ENCODE peak calls at places on chromosomes 3 and 15, in five cellular contexts. O is fibroblast of pulmonary artery, N is cardiac fibroblast, U is IMR-90, Q is MM.1S. V is an unnamed sample.

GRCh38 chr3:171427771-171428320 is 32.4 kb downstream of the TNIK start:
- DNase-seq in O (no peak), U (no peak), N (no peak), Q (no peak), V (no peak)

GRCh38 chr3:49238274-49239127 is 38.5 kb downstream of the C3orf62 start:
- DNase-seq in Q (no peak), U (peak; percentile 69), N (peak; percentile 40), O (peak; percentile 87), V (peak; percentile 76)

GRCh38 chr3:4432233-4432632 is 34.8 kb downstream of the SUMF1 start:
- DNase-seq in N (no peak), O (no peak), U (no peak), Q (no peak), V (no peak)

GRCh38 chr3:152834354-152835310 is at the start of gene P2RY1:
- DNase-seq in U (peak; percentile 17), O (peak; percentile 67), N (peak; percentile 62), Q (peak; percentile 92), V (peak; percentile 32)

GRCh38 chr3:135966349-135966695 is 794 bp downstream of the PPP2R3A start:
- DNase-seq in Q (no peak), U (no peak), O (peak; percentile 40), N (peak; percentile 25), V (peak; percentile 31)

GRCh38 chr3:99895706-99896441 is 78.2 kb downstream of the CMSS1 start:
- DNase-seq in N (peak; percentile 92), O (peak; percentile 81), Q (no peak), U (peak; percentile 95), V (peak; percentile 94)

GRCh38 chr3:162134571-162134970 is 638.0 kb downstream of the OTOL1 start:
- DNase-seq in N (peak; percentile 27), O (no peak), Q (peak; percentile 58), U (no peak), V (no peak)

GRCh38 chr3:66344846-66345578 is 124.2 kb downstream of the SLC25A26 start:
- DNase-seq in Q (no peak), U (no peak), N (no peak), O (no peak), V (no peak)

GRCh38 chr3:147393261-147393964 is 12.9 kb downstream of the ZIC4 start:
- DNase-seq in O (no peak), U (no peak), Q (no peak), N (no peak), V (no peak)
- H3K4me3 ChIP-seq in O (peak overlapping the region; percentile 7), U (peak overlapping the region; percentile 15), Q (no peak overlapping the region), N (peak overlapping the region; percentile 15), V (peak overlapping the region; percentile 13)

GRCh38 chr15:72182244-72182643 is 15.3 kb downstream of the GRAMD2A start:
- DNase-seq in O (no peak), U (no peak), N (no peak), Q (no peak), V (no peak)

GRCh38 chr15:72183781-72184164 is 13.8 kb downstream of the GRAMD2A start:
- DNase-seq in N (no peak), O (no peak), Q (no peak), U (no peak), V (no peak)

GRCh38 chr15:72182673-72183072 is 14.9 kb downstream of the GRAMD2A start:
- DNase-seq in N (no peak), O (no peak), U (no peak), Q (no peak), V (no peak)

GRCh38 chr15:72180771-72181324 is 16.7 kb downstream of the GRAMD2A start:
- DNase-seq in U (no peak), N (no peak), O (no peak), Q (no peak), V (no peak)

GRCh38 chr15:72184165-72184811 is 13.3 kb downstream of the GRAMD2A start:
- DNase-seq in U (no peak), N (no peak), O (no peak), Q (no peak), V (no peak)
- H3K4me3 ChIP-seq in U (peak overlapping the region; percentile 14), N (peak overlapping the region; percentile 9), O (peak overlapping the region; percentile 12), Q (no peak overlapping the region), V (no peak overlapping the region)

GRCh38 chr3:46489406-46489805 is 8.4 kb upstream of the RTP3 start:
- DNase-seq in Q (no peak), N (no peak), O (no peak), U (no peak), V (no peak)

GRCh38 chr3:46491089-46492070 is 6.4 kb upstream of the RTP3 start:
- DNase-seq in Q (no peak), N (peak; percentile 32), U (no peak), O (no peak), V (no peak)

GRCh38 chr3:46489875-46490274 is 7.9 kb upstream of the RTP3 start:
- DNase-seq in N (peak; percentile 79), U (peak; percentile 96), O (peak; percentile 30), Q (no peak), V (peak; percentile 19)

GRCh38 chr3:46490338-46491084 is 7.3 kb upstream of the RTP3 start:
- DNase-seq in O (no peak), Q (no peak), N (peak; percentile 82), U (peak; percentile 58), V (peak; percentile 54)

GRCh38 chr3:46488735-46489361 is 8.9 kb upstream of the RTP3 start:
- DNase-seq in N (peak; percentile 93), U (peak; percentile 87), Q (peak; percentile 98), O (peak; percentile 87), V (peak; percentile 79)
- H3K4me3 ChIP-seq in N (no peak overlapping the region), U (no peak overlapping the region), Q (no peak overlapping the region), O (no peak overlapping the region), V (no peak overlapping the region)

GRCh38 chr15:68627476-68627875 is 48.7 kb downstream of the CORO2B start:
- DNase-seq in U (peak; percentile 60), O (no peak), N (no peak), Q (no peak), V (no peak)

GRCh38 chr15:68626283-68626682 is 47.5 kb downstream of the CORO2B start:
- DNase-seq in O (no peak), U (no peak), N (no peak), Q (no peak), V (no peak)

GRCh38 chr15:68629519-68630204 is 50.9 kb downstream of the CORO2B start:
- DNase-seq in N (no peak), Q (no peak), O (no peak), U (no peak), V (no peak)

GRCh38 chr15:68623301-68623892 is 44.6 kb downstream of the CORO2B start:
- DNase-seq in O (no peak), Q (no peak), N (no peak), U (peak; percentile 67), V (peak; percentile 72)

GRCh38 chr15:68626739-68627138 is 47.9 kb downstream of the CORO2B start:
- DNase-seq in N (peak; percentile 50), O (no peak), U (peak; percentile 58), Q (no peak), V (peak; percentile 69)
- H3K4me3 ChIP-seq in N (no peak overlapping the region), O (no peak overlapping the region), U (no peak overlapping the region), Q (no peak overlapping the region), V (no peak overlapping the region)

DNA sequence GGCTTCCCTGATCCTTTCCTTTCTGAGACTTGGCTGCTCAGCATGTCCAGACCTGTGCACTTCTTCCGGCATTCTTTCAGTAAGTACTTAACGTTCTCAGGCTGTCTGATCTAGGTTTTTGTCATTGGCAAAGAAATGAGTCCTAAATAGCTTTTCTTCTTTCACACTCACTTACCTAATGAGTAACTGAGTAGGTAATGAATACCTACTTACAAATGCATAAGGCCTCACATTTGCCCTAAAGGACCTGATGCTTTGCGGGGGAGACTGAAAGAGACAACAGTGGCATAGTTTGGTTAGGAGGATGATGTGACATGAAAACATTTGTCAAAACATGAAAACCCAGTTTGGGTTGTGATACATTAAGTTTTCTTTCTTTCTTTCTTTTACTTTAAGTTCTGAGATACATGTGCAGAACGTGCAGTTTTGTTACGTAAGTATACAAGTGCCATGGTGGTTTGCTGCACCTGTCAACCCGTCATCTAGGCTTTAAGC is 516.7 kb upstream of the CFAP20DC start:
- DNase-seq in Q (no peak), N (no peak), O (no peak), U (no peak), V (no peak)
- H3K4me3 ChIP-seq in Q (no peak overlapping the region), N (no peak overlapping the region), O (no peak overlapping the region), U (no peak overlapping the region), V (no peak overlapping the region)

DNA sequence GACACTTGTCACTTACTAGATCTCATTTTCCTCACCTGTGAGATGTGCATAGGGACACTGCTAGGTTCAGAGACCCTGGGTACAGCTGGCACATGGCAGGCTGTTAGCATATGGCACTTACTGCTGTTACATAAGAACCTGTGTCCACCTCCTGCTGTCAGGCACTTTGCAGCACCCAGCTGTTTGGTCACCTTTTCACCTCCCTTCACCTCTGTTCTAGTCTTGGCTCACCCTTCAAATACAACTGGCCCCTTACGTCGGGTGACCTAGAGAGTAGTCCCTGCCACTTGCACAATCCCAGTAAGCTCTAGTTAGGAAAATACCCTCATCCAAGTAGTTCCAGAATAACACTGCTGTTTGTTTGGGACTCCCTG is 78.3 kb downstream of the ABHD5 start:
- DNase-seq in U (no peak), Q (no peak), O (no peak), N (no peak), V (no peak)
- H3K4me3 ChIP-seq in U (no peak overlapping the region), Q (peak overlapping the region; percentile 14), O (peak overlapping the region; percentile 29), N (no peak overlapping the region), V (no peak overlapping the region)

GRCh38 chr15:39908186-39908585 is 11.9 kb downstream of the GPR176 start:
- DNase-seq in O (peak; percentile 89), U (peak; percentile 96), N (peak; percentile 91), Q (no peak), V (peak; percentile 97)

GRCh38 chr15:39904115-39904514 is 16.0 kb downstream of the GPR176 start:
- DNase-seq in N (no peak), Q (no peak), O (no peak), U (no peak), V (no peak)

GRCh38 chr15:39907216-39907615 is 12.8 kb downstream of the GPR176 start:
- DNase-seq in U (no peak), N (no peak), Q (no peak), O (no peak), V (no peak)
- H3K4me3 ChIP-seq in U (no peak overlapping the region), N (no peak overlapping the region), Q (no peak overlapping the region), O (no peak overlapping the region), V (no peak overlapping the region)

GRCh38 chr15:68205949-68206539 is 912 bp upstream of the CALML4 start:
- DNase-seq in O (no peak), U (no peak), N (no peak), Q (no peak), V (no peak)
- H3K4me3 ChIP-seq in O (no peak overlapping the region), U (no peak overlapping the region), N (no peak overlapping the region), Q (no peak overlapping the region), V (no peak overlapping the region)

V was measured in fibroblast of mammary gland.